ENCODE peak calls at places on chromosomes 3 and 15, in four cellular contexts. One of them, this sample, is unnamed.

GRCh38 chr3:1275495-1275894 is 182.7 kb downstream of the CNTN6 start:
- DNase-seq in RWPE1: no peak
- DNase-seq in A673: peak
- DNase-seq in GM10248: no peak
- DNase-seq in this sample: no peak

GRCh38 chr15:76812381-76812780 is 92.8 kb downstream of the SCAPER start:
- DNase-seq in RWPE1: no peak
- DNase-seq in A673: no peak
- DNase-seq in GM10248: no peak
- DNase-seq in this sample: no peak

GRCh38 chr15:64187396-64188191 is 24.8 kb upstream of the PPIB start:
- DNase-seq in RWPE1: peak
- DNase-seq in A673: peak
- DNase-seq in GM10248: no peak
- DNase-seq in this sample: no peak

GRCh38 chr15:80856809-80857377 is 77.7 kb downstream of the CEMIP start:
- DNase-seq in RWPE1: no peak
- DNase-seq in A673: no peak
- DNase-seq in GM10248: no peak
- DNase-seq in this sample: no peak

GRCh38 chr15:69410290-69410874 is 3.8 kb upstream of the KIF23 start:
- DNase-seq in RWPE1: peak
- DNase-seq in A673: peak
- DNase-seq in GM10248: no peak
- DNase-seq in this sample: no peak

GRCh38 chr3:42839616-42840015 is 30.4 kb downstream of the ACKR2 start:
- DNase-seq in RWPE1: peak
- DNase-seq in A673: peak
- DNase-seq in GM10248: peak
- DNase-seq in this sample: no peak

GRCh38 chr3:148074916-148075315 is 622.8 kb upstream of the AGTR1 start:
- DNase-seq in RWPE1: no peak
- DNase-seq in A673: peak
- DNase-seq in GM10248: no peak
- DNase-seq in this sample: no peak

GRCh38 chr3:51708216-51708845 is 1.5 kb downstream of the GRM2 start:
- DNase-seq in RWPE1: no peak
- DNase-seq in A673: no peak
- DNase-seq in GM10248: no peak
- DNase-seq in this sample: peak

GRCh38 chr15:75140080-75140879 is 61.4 kb upstream of the C15orf39 start:
- DNase-seq in RWPE1: no peak
- DNase-seq in A673: no peak
- DNase-seq in GM10248: no peak
- DNase-seq in this sample: no peak

GRCh38 chr3:45078910-45079522 is 52.9 kb downstream of the CLEC3B start:
- DNase-seq in RWPE1: no peak
- DNase-seq in A673: no peak
- DNase-seq in GM10248: no peak
- DNase-seq in this sample: no peak

GRCh38 chr3:53157974-53158580 is 2.9 kb upstream of the PRKCD start:
- DNase-seq in RWPE1: no peak
- DNase-seq in A673: no peak
- DNase-seq in GM10248: no peak
- DNase-seq in this sample: no peak

GRCh38 chr3:16240229-16241023 is 24.3 kb downstream of the DPH3 start:
- DNase-seq in RWPE1: peak
- DNase-seq in A673: no peak
- DNase-seq in GM10248: no peak
- DNase-seq in this sample: no peak

GRCh38 chr3:143266512-143266911 is 146.9 kb downstream of the CHST2 start:
- DNase-seq in RWPE1: no peak
- DNase-seq in A673: no peak
- DNase-seq in GM10248: no peak
- DNase-seq in this sample: no peak

GRCh38 chr3:83934208-83935150 is 1024.3 kb upstream of the CADM2 start:
- DNase-seq in RWPE1: peak
- DNase-seq in A673: peak
- DNase-seq in GM10248: no peak
- DNase-seq in this sample: no peak

GRCh38 chr15:50187525-50187924 is 5.5 kb downstream of the SLC27A2 start:
- DNase-seq in RWPE1: no peak
- DNase-seq in A673: no peak
- DNase-seq in GM10248: no peak
- DNase-seq in this sample: no peak

GRCh38 chr3:53142986-53143385 is 12.8 kb upstream of the RFT1 start:
- DNase-seq in RWPE1: no peak
- DNase-seq in A673: no peak
- DNase-seq in GM10248: no peak
- DNase-seq in this sample: no peak

GRCh38 chr3:124202754-124203153 is 210.8 kb upstream of the ROPN1 start:
- DNase-seq in RWPE1: no peak
- DNase-seq in A673: no peak
- DNase-seq in GM10248: no peak
- DNase-seq in this sample: no peak

GRCh38 chr3:195035345-195036202 is 235.4 kb downstream of the XXYLT1 start:
- DNase-seq in RWPE1: no peak
- DNase-seq in A673: peak
- DNase-seq in GM10248: no peak
- DNase-seq in this sample: no peak

DNA sequence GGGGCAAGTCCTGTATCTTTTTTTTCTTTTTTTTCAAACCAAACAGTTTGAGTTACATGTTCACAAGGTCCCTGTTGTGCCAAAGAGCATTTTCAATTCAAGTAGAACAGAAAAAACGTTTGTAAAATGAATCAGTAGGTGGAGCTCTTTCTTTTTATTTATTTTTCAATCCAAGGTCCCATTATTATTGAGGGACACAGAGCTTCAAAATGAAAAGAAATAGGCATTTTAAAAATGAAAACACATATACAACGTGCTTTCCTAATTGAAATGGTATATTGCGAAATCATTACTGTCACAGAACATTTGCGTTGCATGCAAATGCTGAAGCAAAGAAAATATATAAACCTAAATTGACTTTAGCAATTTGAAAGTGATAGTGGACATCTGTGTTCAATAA is 711.0 kb downstream of the MECOM start:
- DNase-seq in RWPE1: peak
- DNase-seq in A673: peak
- DNase-seq in GM10248: no peak
- DNase-seq in this sample: no peak
- TF ChIP-seq CTCF in RWPE1: peak
- TF ChIP-seq CTCF in A673: peak
- TF ChIP-seq CTCF in GM10248: no peak
- TF ChIP-seq CTCF in this sample: no peak

GRCh38 chr15:33757505-33758211 is 210.6 kb upstream of the CHRM5 start:
- DNase-seq in RWPE1: no peak
- DNase-seq in A673: no peak
- DNase-seq in GM10248: no peak
- DNase-seq in this sample: no peak
- TF ChIP-seq CTCF in RWPE1: no peak
- TF ChIP-seq CTCF in A673: no peak
- TF ChIP-seq CTCF in GM10248: no peak
- TF ChIP-seq CTCF in this sample: no peak

DNA sequence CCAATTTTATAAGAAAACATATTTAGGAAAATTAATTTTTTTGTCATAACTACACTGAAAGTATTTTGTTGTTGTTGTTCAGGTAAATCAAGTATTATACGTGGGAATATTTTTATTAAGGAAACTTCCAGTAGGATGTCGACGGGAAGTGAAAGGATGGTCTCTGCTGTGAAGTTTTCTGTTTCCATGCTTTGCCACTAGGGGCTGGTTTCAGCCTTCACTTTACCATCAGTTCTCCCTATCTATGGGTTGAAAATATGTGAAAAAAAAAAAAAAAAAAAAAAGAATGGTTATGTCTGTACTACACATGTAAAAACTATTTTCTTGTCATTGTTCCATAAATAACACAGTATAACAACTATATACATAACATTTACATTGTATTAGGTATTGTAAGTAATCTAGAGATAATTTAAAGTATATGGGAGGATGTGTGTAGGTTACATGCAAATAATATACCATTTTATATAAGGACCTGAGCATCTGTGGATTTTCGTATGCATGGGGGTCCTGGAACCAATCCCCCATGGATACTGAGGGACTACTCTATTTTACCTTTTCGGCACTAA is 136.7 kb downstream of the SMAD6 start:
- DNase-seq in RWPE1: no peak
- DNase-seq in A673: peak
- DNase-seq in GM10248: no peak
- DNase-seq in this sample: no peak
- TF ChIP-seq CTCF in RWPE1: peak
- TF ChIP-seq CTCF in A673: peak
- TF ChIP-seq CTCF in GM10248: no peak
- TF ChIP-seq CTCF in this sample: no peak

DNA sequence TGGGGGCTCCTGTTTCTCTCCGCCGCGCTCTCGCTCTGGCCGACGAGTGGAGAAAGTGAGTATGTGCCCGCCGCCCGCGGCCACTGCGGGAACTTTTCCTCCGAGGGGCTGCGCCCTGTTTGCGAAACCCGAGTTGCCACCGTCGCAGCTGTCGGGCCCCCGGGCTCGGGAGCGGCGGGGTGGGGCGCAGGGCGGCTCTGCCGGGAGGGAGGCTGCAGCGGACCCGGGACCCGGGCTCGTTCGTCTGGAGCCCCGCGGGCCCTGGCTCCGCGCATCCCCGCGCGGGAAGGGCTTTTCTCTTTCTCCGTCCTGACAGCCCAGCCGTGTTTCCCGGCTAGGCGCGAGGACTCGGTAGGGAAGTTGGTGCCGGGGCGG is 1.3 kb downstream of the IGF1R start:
- DNase-seq in RWPE1: no peak
- DNase-seq in A673: peak
- DNase-seq in GM10248: no peak
- DNase-seq in this sample: no peak
- TF ChIP-seq CTCF in RWPE1: no peak
- TF ChIP-seq CTCF in A673: no peak
- TF ChIP-seq CTCF in GM10248: no peak
- TF ChIP-seq CTCF in this sample: no peak

GRCh38 chr3:175150812-175151411 is 291.8 kb downstream of the NAALADL2 start:
- DNase-seq in RWPE1: peak
- DNase-seq in A673: no peak
- DNase-seq in GM10248: no peak
- DNase-seq in this sample: no peak
- TF ChIP-seq CTCF in RWPE1: no peak
- TF ChIP-seq CTCF in A673: no peak
- TF ChIP-seq CTCF in GM10248: no peak
- TF ChIP-seq CTCF in this sample: no peak